ENCODE peak calls at places on chromosomes 7 and 10, in four cellular contexts. L is fibroblast of lung, K is lung, F is AG09309. U is an unnamed sample.

GRCh38 chr10:108424656-108425055 is 1260.2 kb upstream of the SORCS1 start:
- DNase-seq in L (peak), F (peak), K (no peak), U (no peak)

GRCh38 chr7:74178632-74179031 is 4.5 kb downstream of the EIF4H start:
- DNase-seq in L (peak), F (peak), K (no peak), U (peak)

GRCh38 chr7:64691831-64692230 is 25.9 kb downstream of the ZNF107 start:
- DNase-seq in L (no peak), K (no peak), F (no peak), U (no peak)

GRCh38 chr10:103193107-103193819 is at the start of gene NT5C2:
- DNase-seq in L (peak), F (no peak), K (peak), U (peak)

GRCh38 chr7:121187676-121188075 is 141.1 kb upstream of the WNT16 start:
- DNase-seq in F (peak), K (no peak), L (no peak), U (no peak)

GRCh38 chr7:90231304-90231703 is 13.7 kb upstream of the CFAP69 start:
- DNase-seq in F (no peak), K (no peak), L (no peak), U (no peak)

GRCh38 chr7:22269963-22270362 is 87.0 kb downstream of the RAPGEF5 start:
- DNase-seq in L (no peak), K (no peak), F (no peak), U (no peak)

GRCh38 chr10:10911471-10911921 is 106.2 kb upstream of the CELF2 start:
- DNase-seq in L (peak), F (peak), K (peak), U (peak)

GRCh38 chr10:91652364-91652763 is 19.5 kb upstream of the PPP1R3C start:
- DNase-seq in L (peak), K (no peak), F (peak), U (no peak)

GRCh38 chr10:97333601-97334369 is 744 bp downstream of the FRAT2 start:
- DNase-seq in K (no peak), F (no peak), L (peak), U (peak)

GRCh38 chr7:88042157-88042556 is 108.1 kb downstream of the ADAM22 start:
- DNase-seq in K (no peak), L (no peak), F (no peak), U (no peak)

GRCh38 chr7:33814400-33814799 is 90.9 kb upstream of the BMPER start:
- DNase-seq in F (no peak), K (no peak), L (no peak), U (no peak)

GRCh38 chr7:1890289-1891235 is 220.5 kb downstream of the ELFN1 start:
- DNase-seq in F (no peak), L (no peak), K (no peak), U (no peak)

GRCh38 chr7:104960741-104961479 is 53.1 kb upstream of the KMT2E start:
- DNase-seq in L (no peak), K (no peak), F (no peak), U (no peak)

GRCh38 chr7:869348-869747 is 7.0 kb upstream of the GET4 start:
- DNase-seq in L (no peak), F (no peak), K (no peak), U (no peak)

GRCh38 chr10:89148061-89148460 is 59.1 kb downstream of the CH25H start:
- DNase-seq in L (no peak), K (no peak), F (no peak), U (no peak)
- TF ChIP-seq CTCF in L (no peak), K (no peak), F (no peak), U (no peak)

DNA sequence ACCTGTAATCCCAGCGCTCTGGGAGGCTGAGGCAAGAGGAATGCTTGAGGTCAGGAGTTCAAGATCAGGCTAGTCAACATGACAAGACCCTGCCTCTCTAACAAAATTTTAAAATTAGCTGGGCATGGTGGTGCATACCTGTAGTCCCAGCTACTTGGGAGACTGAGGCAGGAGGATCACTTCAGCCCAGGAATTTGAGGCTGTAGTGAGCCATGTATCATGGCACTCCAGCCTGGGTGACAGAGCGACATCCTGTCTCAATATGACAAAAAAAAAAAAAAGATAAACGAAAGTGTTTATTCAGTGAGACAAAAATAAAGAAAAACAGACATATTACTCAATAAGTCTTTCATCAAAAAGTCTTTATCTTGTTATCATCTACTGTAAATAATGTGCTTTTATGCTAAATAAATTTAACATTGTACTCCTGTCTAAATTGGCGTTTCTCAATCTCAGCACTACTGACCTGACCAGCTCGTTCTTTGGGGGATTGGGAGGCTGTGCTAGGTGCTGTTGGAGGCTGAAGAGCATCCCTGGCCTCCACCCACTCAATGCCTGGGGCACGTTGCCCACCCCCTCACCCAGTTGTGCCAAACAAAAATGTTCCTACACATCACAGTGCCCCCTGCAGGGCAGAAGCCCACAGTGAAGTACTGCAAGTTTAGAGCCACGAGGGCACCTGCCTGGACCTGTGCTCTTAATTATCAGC is 57.7 kb downstream of the NCAPG2 start:
- DNase-seq in L (no peak), K (no peak), F (no peak), U (peak)
- TF ChIP-seq CTCF in L (no peak), K (no peak), F (peak), U (peak)

GRCh38 chr10:115829501-115830215 is 443.3 kb downstream of the GFRA1 start:
- DNase-seq in K (no peak), F (peak), L (peak), U (no peak)
- TF ChIP-seq CTCF in K (no peak), F (peak), L (peak), U (no peak)

GRCh38 chr7:135232720-135233119 is 918 bp upstream of the STRA8 start:
- DNase-seq in F (no peak), L (no peak), K (peak), U (peak)
- TF ChIP-seq CTCF in F (peak), L (no peak), K (no peak), U (no peak)

DNA sequence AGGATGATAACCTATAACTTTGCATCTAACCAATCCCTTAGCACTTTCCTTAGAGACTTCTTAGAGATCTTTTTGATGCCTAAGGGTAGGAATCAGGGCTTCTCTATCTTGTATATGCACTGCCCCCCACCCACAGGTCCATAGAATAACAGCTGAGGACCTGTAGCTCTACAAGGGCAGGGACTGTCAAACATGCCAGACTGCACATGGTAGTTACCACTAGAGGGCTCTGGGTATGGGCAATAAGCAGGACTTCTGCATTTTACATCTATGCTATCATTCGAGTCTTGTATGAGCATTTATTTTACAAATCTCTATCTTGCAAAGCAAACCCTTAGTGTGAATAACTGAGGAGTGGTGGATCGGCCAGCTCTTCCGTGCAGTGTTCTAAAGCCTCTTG is 219.1 kb downstream of the WDR11 start:
- DNase-seq in K (no peak), L (no peak), F (no peak), U (no peak)
- TF ChIP-seq CTCF in K (no peak), L (no peak), F (no peak), U (peak)

GRCh38 chr7:20741801-20742200 is 44.9 kb downstream of the SP8 start:
- DNase-seq in L (no peak), F (no peak), K (no peak), U (no peak)

GRCh38 chr7:20738517-20739481 is 47.9 kb downstream of the SP8 start:
- DNase-seq in F (no peak), L (no peak), K (no peak), U (no peak)

GRCh38 chr7:20745716-20746115 is 41.0 kb downstream of the SP8 start:
- DNase-seq in K (no peak), F (no peak), L (no peak), U (peak)

GRCh38 chr7:20744913-20745587 is 41.6 kb downstream of the SP8 start:
- DNase-seq in K (no peak), F (no peak), L (peak), U (no peak)

DNA sequence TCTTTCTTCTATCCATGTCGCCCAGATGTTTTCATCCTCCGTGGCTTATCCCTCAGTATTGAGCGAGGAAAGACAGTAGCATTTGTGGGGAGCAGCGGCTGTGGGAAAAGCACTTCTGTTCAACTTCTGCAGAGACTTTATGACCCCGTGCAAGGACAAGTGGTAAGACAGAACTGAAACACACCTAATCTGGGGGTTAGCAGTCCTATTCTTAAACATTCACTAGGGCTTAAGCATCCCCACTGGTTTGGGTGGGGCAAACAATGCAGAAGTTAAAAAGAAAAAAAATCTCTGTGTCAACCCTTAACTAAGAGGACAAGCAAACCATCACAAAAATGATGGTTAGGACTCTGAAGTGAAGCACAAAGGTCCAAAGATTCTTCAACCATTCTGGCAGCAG is 43.8 kb downstream of the SP8 start:
- DNase-seq in L (no peak), K (no peak), F (no peak), U (no peak)
- TF ChIP-seq CTCF in L (no peak), K (no peak), F (no peak), U (no peak)

GRCh38 chr7:56115852-56116538 is at the start of gene NUPR2:
- DNase-seq in K (no peak), L (no peak), F (no peak), U (no peak)
- TF ChIP-seq CTCF in K (no peak), L (no peak), F (no peak), U (no peak)

GRCh38 chr10:17801507-17801906 is 7.6 kb upstream of the MRC1 start:
- DNase-seq in K (no peak), F (no peak), L (no peak), U (no peak)
- TF ChIP-seq CTCF in K (no peak), F (peak), L (no peak), U (peak)

DNA sequence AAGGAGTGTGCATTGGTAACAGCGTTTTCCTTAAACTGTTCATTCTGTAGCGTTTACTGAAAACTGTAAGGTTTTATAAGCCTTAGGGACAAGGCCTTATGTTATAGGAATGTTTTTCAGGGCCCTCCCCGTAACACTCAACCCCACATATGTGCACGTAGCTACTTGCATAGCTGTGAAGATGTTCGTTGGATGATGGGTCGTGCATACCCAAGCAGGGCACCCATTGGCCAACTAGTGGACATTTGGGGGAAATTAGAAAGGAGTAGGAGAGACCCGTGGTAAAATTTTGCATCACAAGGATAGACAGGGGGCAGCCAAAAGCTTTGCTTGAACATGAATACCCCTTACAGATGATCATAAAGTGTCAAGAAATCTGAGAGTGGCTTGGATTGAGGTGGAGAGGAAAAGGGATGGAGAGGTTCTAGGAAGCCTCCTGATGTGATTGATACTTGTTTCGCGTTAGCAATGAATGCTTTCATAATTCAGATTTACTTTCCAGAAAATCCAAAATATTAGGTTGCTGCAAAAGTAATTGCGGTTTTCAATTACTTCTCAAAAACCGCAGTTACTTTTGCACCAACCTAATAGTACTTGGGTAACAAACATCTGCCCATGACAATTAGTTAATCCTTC is 878 bp downstream of the SEC61A2 start:
- DNase-seq in F (peak), K (peak), L (peak), U (peak)
- TF ChIP-seq CTCF in F (peak), K (no peak), L (peak), U (peak)

U was measured in nephron progenitor cell.